ENCODE peak calls at places on chromosome 1, in ten cellular contexts. X is amniotic stem cell; P is GOT3; K is GM03348; V is stimulated activated naive CD4-positive, alpha-beta T cell; F is activated CD4-positive, alpha-beta T cell treated with anti-CD3 and anti-CD28 coated beads for 1 hour; C is effector memory CD8-positive, alpha-beta T cell; T is non-pigmented ciliary epithelial cell; I is fibroblast of pulmonary artery; D is AG04449. N is an unnamed sample.
A peak's percentile ranks its signal among the peaks of the same experiment; 100 is the strongest.

GRCh38 chr1:12244078-12244477 is 14.2 kb downstream of the VPS13D start:
- DNase-seq in X (no peak), P (no peak), K (no peak), V (no peak), F (no peak), C (no peak), T (no peak), I (peak; percentile 40), D (no peak), N (no peak)

GRCh38 chr1:236120725-236121153 is 21.6 kb upstream of the GPR137B start:
- DNase-seq in X (no peak), P (no peak), K (no peak), V (no peak), F (no peak), C (no peak), T (no peak), I (no peak), D (no peak), N (no peak)

GRCh38 chr1:17759114-17759513 is 4.0 kb downstream of the ACTL8 start:
- DNase-seq in X (no peak), P (no peak), K (no peak), V (no peak), F (no peak), C (no peak), T (no peak), I (no peak), D (no peak), N (no peak)

GRCh38 chr1:183450086-183450485 is 22.2 kb upstream of the SMG7 start:
- DNase-seq in X (no peak), P (no peak), K (no peak), V (no peak), F (no peak), C (no peak), T (no peak), I (no peak), D (no peak), N (no peak)

GRCh38 chr1:206143537-206144155 is 26.5 kb upstream of the AVPR1B start:
- DNase-seq in X (no peak), P (no peak), K (no peak), V (no peak), F (no peak), C (no peak), T (no peak), I (no peak), D (no peak), N (no peak)

GRCh38 chr1:56509713-56510641 is 69.4 kb downstream of the PLPP3 start:
- DNase-seq in X (no peak), P (no peak), K (no peak), V (no peak), F (no peak), C (no peak), T (no peak), I (no peak), D (no peak), N (no peak)

GRCh38 chr1:224127925-224128819 is 14.3 kb downstream of the FBXO28 start:
- DNase-seq in X (no peak), P (no peak), K (peak; percentile 59), V (no peak), F (no peak), C (no peak), T (peak; percentile 40), I (no peak), D (no peak), N (no peak)

GRCh38 chr1:50858761-50859160 is 101.3 kb downstream of the FAF1 start:
- DNase-seq in X (no peak), P (no peak), K (no peak), V (no peak), F (no peak), C (no peak), T (no peak), I (no peak), D (no peak), N (no peak)

GRCh38 chr1:225470691-225471452 is 43.0 kb upstream of the LBR start:
- DNase-seq in X (no peak), P (no peak), K (no peak), V (no peak), F (no peak), C (no peak), T (no peak), I (no peak), D (no peak), N (no peak)